ENCODE peak calls at places on chromosome 3, in eight cellular contexts. One of them, this sample, is unnamed.

GRCh38 chr3:134308350-134308891 is 57.8 kb upstream of the RYK start:
- DNase-seq in Peyer's patch: peak
- DNase-seq in upper lobe of right lung: peak
- DNase-seq in fibroblast of villous mesenchyme: peak
- DNase-seq in mammary epithelial cell: peak
- DNase-seq in endodermal cell: peak
- DNase-seq in lower leg skin: peak
- DNase-seq in brain microvascular endothelial cell: peak
- DNase-seq in this sample: peak

GRCh38 chr3:125073506-125073905 is 17.7 kb upstream of the HEG1 start:
- DNase-seq in Peyer's patch: no peak
- DNase-seq in upper lobe of right lung: no peak
- DNase-seq in fibroblast of villous mesenchyme: no peak
- DNase-seq in mammary epithelial cell: no peak
- DNase-seq in endodermal cell: no peak
- DNase-seq in lower leg skin: no peak
- DNase-seq in brain microvascular endothelial cell: no peak
- DNase-seq in this sample: no peak

GRCh38 chr3:20563236-20563635 is 377.2 kb upstream of the SGO1 start:
- DNase-seq in Peyer's patch: no peak
- DNase-seq in upper lobe of right lung: no peak
- DNase-seq in fibroblast of villous mesenchyme: peak
- DNase-seq in mammary epithelial cell: no peak
- DNase-seq in endodermal cell: no peak
- DNase-seq in lower leg skin: no peak
- DNase-seq in brain microvascular endothelial cell: no peak
- DNase-seq in this sample: no peak

GRCh38 chr3:106573605-106574004 is 704.8 kb upstream of the CBLB start:
- DNase-seq in Peyer's patch: no peak
- DNase-seq in upper lobe of right lung: no peak
- DNase-seq in fibroblast of villous mesenchyme: no peak
- DNase-seq in mammary epithelial cell: no peak
- DNase-seq in endodermal cell: no peak
- DNase-seq in lower leg skin: no peak
- DNase-seq in brain microvascular endothelial cell: no peak
- DNase-seq in this sample: no peak

GRCh38 chr3:193342551-193342950 is 36.0 kb downstream of the ATP13A5 start:
- DNase-seq in Peyer's patch: no peak
- DNase-seq in upper lobe of right lung: no peak
- DNase-seq in fibroblast of villous mesenchyme: no peak
- DNase-seq in mammary epithelial cell: no peak
- DNase-seq in endodermal cell: no peak
- DNase-seq in lower leg skin: no peak
- DNase-seq in brain microvascular endothelial cell: no peak
- DNase-seq in this sample: no peak

GRCh38 chr3:187740446-187741399 is 4.5 kb downstream of the BCL6 start:
- DNase-seq in Peyer's patch: peak
- DNase-seq in upper lobe of right lung: peak
- DNase-seq in fibroblast of villous mesenchyme: peak
- DNase-seq in mammary epithelial cell: peak
- DNase-seq in endodermal cell: peak
- DNase-seq in lower leg skin: no peak
- DNase-seq in brain microvascular endothelial cell: peak
- DNase-seq in this sample: no peak

GRCh38 chr3:196684548-196685407 is 27.3 kb downstream of the CEP19 start:
- DNase-seq in Peyer's patch: peak
- DNase-seq in upper lobe of right lung: peak
- DNase-seq in fibroblast of villous mesenchyme: peak
- DNase-seq in mammary epithelial cell: peak
- DNase-seq in endodermal cell: peak
- DNase-seq in lower leg skin: peak
- DNase-seq in brain microvascular endothelial cell: peak
- DNase-seq in this sample: peak

GRCh38 chr3:86880066-86880465 is 110.9 kb downstream of the VGLL3 start:
- DNase-seq in Peyer's patch: no peak
- DNase-seq in upper lobe of right lung: no peak
- DNase-seq in fibroblast of villous mesenchyme: no peak
- DNase-seq in mammary epithelial cell: no peak
- DNase-seq in endodermal cell: no peak
- DNase-seq in lower leg skin: no peak
- DNase-seq in brain microvascular endothelial cell: no peak
- DNase-seq in this sample: no peak

GRCh38 chr3:197792019-197792647 is 1.1 kb downstream of the LRCH3 start:
- DNase-seq in Peyer's patch: no peak
- DNase-seq in upper lobe of right lung: no peak
- DNase-seq in fibroblast of villous mesenchyme: peak
- DNase-seq in mammary epithelial cell: no peak
- DNase-seq in endodermal cell: no peak
- DNase-seq in lower leg skin: no peak
- DNase-seq in brain microvascular endothelial cell: no peak
- DNase-seq in this sample: no peak

GRCh38 chr3:119245778-119246177 is 5.1 kb upstream of the B4GALT4 start:
- DNase-seq in Peyer's patch: no peak
- DNase-seq in upper lobe of right lung: no peak
- DNase-seq in fibroblast of villous mesenchyme: no peak
- DNase-seq in mammary epithelial cell: no peak
- DNase-seq in endodermal cell: no peak
- DNase-seq in lower leg skin: no peak
- DNase-seq in brain microvascular endothelial cell: no peak
- DNase-seq in this sample: no peak

GRCh38 chr3:156605686-156606605 is 51.0 kb upstream of the SSR3 start:
- DNase-seq in Peyer's patch: no peak
- DNase-seq in upper lobe of right lung: peak
- DNase-seq in fibroblast of villous mesenchyme: peak
- DNase-seq in mammary epithelial cell: peak
- DNase-seq in endodermal cell: peak
- DNase-seq in lower leg skin: no peak
- DNase-seq in brain microvascular endothelial cell: peak
- DNase-seq in this sample: no peak

GRCh38 chr3:42077785-42078184 is 13.4 kb upstream of the TRAK1 start:
- DNase-seq in Peyer's patch: no peak
- DNase-seq in upper lobe of right lung: no peak
- DNase-seq in fibroblast of villous mesenchyme: no peak
- DNase-seq in mammary epithelial cell: no peak
- DNase-seq in endodermal cell: no peak
- DNase-seq in lower leg skin: no peak
- DNase-seq in brain microvascular endothelial cell: no peak
- DNase-seq in this sample: no peak

GRCh38 chr3:123764642-123765041 is 119.5 kb downstream of the MYLK start:
- DNase-seq in Peyer's patch: no peak
- DNase-seq in upper lobe of right lung: no peak
- DNase-seq in fibroblast of villous mesenchyme: no peak
- DNase-seq in mammary epithelial cell: no peak
- DNase-seq in endodermal cell: no peak
- DNase-seq in lower leg skin: no peak
- DNase-seq in brain microvascular endothelial cell: no peak
- DNase-seq in this sample: no peak

GRCh38 chr3:41075958-41076357 is 123.3 kb upstream of the CTNNB1 start:
- DNase-seq in Peyer's patch: peak
- DNase-seq in upper lobe of right lung: no peak
- DNase-seq in fibroblast of villous mesenchyme: peak
- DNase-seq in mammary epithelial cell: peak
- DNase-seq in endodermal cell: peak
- DNase-seq in lower leg skin: no peak
- DNase-seq in brain microvascular endothelial cell: peak
- DNase-seq in this sample: no peak

GRCh38 chr3:8328971-8329370 is 172.7 kb upstream of the LMCD1 start:
- DNase-seq in Peyer's patch: no peak
- DNase-seq in upper lobe of right lung: no peak
- DNase-seq in fibroblast of villous mesenchyme: no peak
- DNase-seq in mammary epithelial cell: no peak
- DNase-seq in endodermal cell: no peak
- DNase-seq in lower leg skin: no peak
- DNase-seq in brain microvascular endothelial cell: no peak
- DNase-seq in this sample: no peak

GRCh38 chr3:108298056-108298455 is 1.7 kb downstream of the HHLA2 start:
- DNase-seq in Peyer's patch: no peak
- DNase-seq in upper lobe of right lung: no peak
- DNase-seq in fibroblast of villous mesenchyme: no peak
- DNase-seq in mammary epithelial cell: no peak
- DNase-seq in endodermal cell: no peak
- DNase-seq in lower leg skin: no peak
- DNase-seq in brain microvascular endothelial cell: no peak
- DNase-seq in this sample: no peak

GRCh38 chr3:197833930-197834715 is 43.1 kb downstream of the LRCH3 start:
- DNase-seq in Peyer's patch: no peak
- DNase-seq in upper lobe of right lung: no peak
- DNase-seq in fibroblast of villous mesenchyme: no peak
- DNase-seq in mammary epithelial cell: no peak
- DNase-seq in endodermal cell: no peak
- DNase-seq in lower leg skin: no peak
- DNase-seq in brain microvascular endothelial cell: no peak
- DNase-seq in this sample: no peak

GRCh38 chr3:4147719-4148118 is 155.4 kb upstream of the SETMAR start:
- DNase-seq in Peyer's patch: no peak
- DNase-seq in upper lobe of right lung: no peak
- DNase-seq in fibroblast of villous mesenchyme: no peak
- DNase-seq in mammary epithelial cell: no peak
- DNase-seq in endodermal cell: no peak
- DNase-seq in lower leg skin: no peak
- DNase-seq in brain microvascular endothelial cell: no peak
- DNase-seq in this sample: no peak

GRCh38 chr3:189235214-189235613 is 63.4 kb downstream of the TPRG1 start:
- DNase-seq in Peyer's patch: no peak
- DNase-seq in upper lobe of right lung: no peak
- DNase-seq in fibroblast of villous mesenchyme: no peak
- DNase-seq in mammary epithelial cell: no peak
- DNase-seq in endodermal cell: no peak
- DNase-seq in lower leg skin: no peak
- DNase-seq in brain microvascular endothelial cell: no peak
- DNase-seq in this sample: no peak

GRCh38 chr3:134650431-134651346 is at the start of gene KY:
- DNase-seq in Peyer's patch: no peak
- DNase-seq in upper lobe of right lung: peak
- DNase-seq in fibroblast of villous mesenchyme: peak
- DNase-seq in mammary epithelial cell: peak
- DNase-seq in endodermal cell: peak
- DNase-seq in lower leg skin: peak
- DNase-seq in brain microvascular endothelial cell: no peak
- DNase-seq in this sample: no peak

GRCh38 chr3:110576962-110577361 is 494.7 kb upstream of the NECTIN3 start:
- DNase-seq in Peyer's patch: no peak
- DNase-seq in upper lobe of right lung: no peak
- DNase-seq in fibroblast of villous mesenchyme: peak
- DNase-seq in mammary epithelial cell: peak
- DNase-seq in endodermal cell: peak
- DNase-seq in lower leg skin: peak
- DNase-seq in brain microvascular endothelial cell: peak
- DNase-seq in this sample: no peak

DNA sequence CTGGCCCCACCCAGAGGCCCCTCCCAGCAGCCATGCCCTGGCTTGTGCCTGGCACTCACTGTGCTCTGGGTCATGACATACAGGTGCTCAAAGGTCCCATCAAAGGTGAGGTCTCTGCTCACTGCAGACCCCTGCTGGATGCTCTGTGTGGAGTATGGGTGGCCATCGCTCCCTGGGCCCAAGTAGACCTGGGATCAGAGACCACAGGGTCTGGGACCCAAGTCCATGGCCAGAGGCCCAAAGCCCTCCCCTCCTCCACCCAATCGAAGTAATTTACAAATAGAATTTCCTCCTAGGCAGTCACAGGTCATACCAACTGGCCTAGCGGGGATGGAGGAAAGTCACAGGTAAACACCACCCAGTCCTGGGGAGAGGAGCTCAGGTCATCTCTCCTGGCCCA is 7.6 kb downstream of the PLXNB1 start:
- DNase-seq in Peyer's patch: no peak
- DNase-seq in upper lobe of right lung: no peak
- DNase-seq in fibroblast of villous mesenchyme: no peak
- DNase-seq in mammary epithelial cell: no peak
- DNase-seq in endodermal cell: peak
- DNase-seq in lower leg skin: no peak
- DNase-seq in brain microvascular endothelial cell: no peak
- DNase-seq in this sample: no peak
- TF ChIP-seq CTCF in Peyer's patch: no peak
- TF ChIP-seq CTCF in upper lobe of right lung: no peak
- TF ChIP-seq CTCF in fibroblast of villous mesenchyme: no peak
- TF ChIP-seq CTCF in mammary epithelial cell: no peak
- TF ChIP-seq CTCF in endodermal cell: peak
- TF ChIP-seq CTCF in lower leg skin: no peak
- TF ChIP-seq CTCF in brain microvascular endothelial cell: peak
- TF ChIP-seq CTCF in this sample: no peak

DNA sequence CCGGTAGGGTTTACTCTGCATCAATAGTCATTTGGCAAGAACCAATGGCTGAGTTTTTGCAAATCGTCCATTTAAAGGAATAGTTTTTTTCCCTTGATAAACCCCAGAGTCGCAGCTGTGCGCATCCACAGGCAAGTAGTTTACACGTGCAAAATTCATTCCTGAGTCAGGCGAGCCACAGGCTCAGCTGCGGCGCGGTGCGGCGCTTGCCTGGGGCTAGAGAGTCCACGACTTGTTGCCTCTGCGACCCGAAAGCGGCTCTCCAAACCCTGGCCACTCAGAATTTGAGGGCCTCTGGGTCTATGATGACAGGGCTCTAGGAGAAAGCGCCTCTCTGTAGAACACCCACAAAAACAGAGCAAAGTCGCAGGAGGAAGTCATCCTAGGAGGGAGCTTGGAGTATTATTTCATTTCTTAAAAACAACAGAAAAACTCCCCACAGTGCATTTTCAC is 36.6 kb downstream of the ZIC4 start:
- DNase-seq in Peyer's patch: no peak
- DNase-seq in upper lobe of right lung: no peak
- DNase-seq in fibroblast of villous mesenchyme: no peak
- DNase-seq in mammary epithelial cell: no peak
- DNase-seq in endodermal cell: peak
- DNase-seq in lower leg skin: no peak
- DNase-seq in brain microvascular endothelial cell: no peak
- DNase-seq in this sample: no peak
- TF ChIP-seq CTCF in Peyer's patch: no peak
- TF ChIP-seq CTCF in upper lobe of right lung: no peak
- TF ChIP-seq CTCF in fibroblast of villous mesenchyme: no peak
- TF ChIP-seq CTCF in mammary epithelial cell: no peak
- TF ChIP-seq CTCF in endodermal cell: no peak
- TF ChIP-seq CTCF in lower leg skin: no peak
- TF ChIP-seq CTCF in brain microvascular endothelial cell: no peak
- TF ChIP-seq CTCF in this sample: no peak

GRCh38 chr3:136861890-136862610 is at the start of gene NCK1:
- DNase-seq in Peyer's patch: peak
- DNase-seq in upper lobe of right lung: peak
- DNase-seq in fibroblast of villous mesenchyme: peak
- DNase-seq in mammary epithelial cell: peak
- DNase-seq in endodermal cell: peak
- DNase-seq in lower leg skin: peak
- DNase-seq in brain microvascular endothelial cell: peak
- DNase-seq in this sample: peak
- TF ChIP-seq CTCF in Peyer's patch: no peak
- TF ChIP-seq CTCF in upper lobe of right lung: peak
- TF ChIP-seq CTCF in fibroblast of villous mesenchyme: no peak
- TF ChIP-seq CTCF in mammary epithelial cell: no peak
- TF ChIP-seq CTCF in endodermal cell: peak
- TF ChIP-seq CTCF in lower leg skin: peak
- TF ChIP-seq CTCF in brain microvascular endothelial cell: no peak
- TF ChIP-seq CTCF in this sample: no peak

DNA sequence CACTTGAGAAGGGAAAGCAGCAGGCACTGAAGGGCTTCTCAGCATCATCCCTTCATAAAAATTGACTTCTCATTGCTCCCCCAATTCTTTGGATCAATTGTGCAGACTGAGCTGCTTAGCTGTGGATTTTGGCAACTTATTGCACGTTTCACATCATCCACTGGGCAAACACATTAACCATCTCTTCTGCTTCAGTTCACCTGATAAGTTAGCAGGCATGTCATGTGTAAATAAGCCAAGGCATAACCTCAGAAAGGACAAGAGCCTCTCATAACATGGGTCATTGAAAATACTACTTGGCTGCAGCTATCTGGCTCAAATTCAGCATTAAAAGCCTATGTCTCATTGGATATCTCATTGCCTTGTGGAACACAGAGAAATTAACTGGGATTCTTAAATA is 366.5 kb downstream of the LRRC3B start:
- DNase-seq in Peyer's patch: no peak
- DNase-seq in upper lobe of right lung: no peak
- DNase-seq in fibroblast of villous mesenchyme: no peak
- DNase-seq in mammary epithelial cell: no peak
- DNase-seq in endodermal cell: no peak
- DNase-seq in lower leg skin: no peak
- DNase-seq in brain microvascular endothelial cell: no peak
- DNase-seq in this sample: no peak
- TF ChIP-seq CTCF in Peyer's patch: no peak
- TF ChIP-seq CTCF in upper lobe of right lung: no peak
- TF ChIP-seq CTCF in fibroblast of villous mesenchyme: no peak
- TF ChIP-seq CTCF in mammary epithelial cell: no peak
- TF ChIP-seq CTCF in endodermal cell: no peak
- TF ChIP-seq CTCF in lower leg skin: no peak
- TF ChIP-seq CTCF in brain microvascular endothelial cell: no peak
- TF ChIP-seq CTCF in this sample: no peak

This sample was measured in CD14-positive monocyte.